ENCODE peak calls at places on chromosomes 13 and 19, in four cellular contexts. R is cardiac fibroblast, N is transverse colon, C is H9. Y is an unnamed sample.

GRCh38 chr19:55486971-55487883 is 1.0 kb upstream of the SSC5D start:
- DNase-seq in N (peak; percentile 60), C (no peak), R (peak; percentile 97), Y (no peak)

GRCh38 chr13:59442946-59443345 is 720.8 kb downstream of the DIAPH3 start:
- DNase-seq in N (no peak), C (no peak), R (peak; percentile 32), Y (no peak)

GRCh38 chr13:83796364-83796763 is 85.9 kb downstream of the SLITRK1 start:
- DNase-seq in N (no peak), C (no peak), R (no peak), Y (no peak)

GRCh38 chr13:22076658-22077057 is 405.8 kb downstream of the FGF9 start:
- DNase-seq in R (no peak), C (no peak), N (no peak), Y (peak; percentile 27)

GRCh38 chr13:25899952-25900351 is 151.9 kb downstream of the SHISA2 start:
- DNase-seq in C (no peak), N (no peak), R (no peak), Y (no peak)

GRCh38 chr13:32056316-32056715 is 24.7 kb downstream of the FRY start:
- DNase-seq in C (no peak), R (no peak), N (peak; percentile 35), Y (no peak)

GRCh38 chr13:110771194-110771593 is 57.7 kb downstream of the ING1 start:
- DNase-seq in N (no peak), C (no peak), R (peak; percentile 36), Y (peak; percentile 18)

GRCh38 chr13:26528527-26528926 is 29.0 kb upstream of the WASF3 start:
- DNase-seq in C (no peak), N (no peak), R (no peak), Y (no peak)

GRCh38 chr13:113765241-113765910 is 6.3 kb downstream of the TMEM255B start:
- DNase-seq in N (no peak), C (no peak), R (no peak), Y (no peak)

GRCh38 chr19:49856574-49857021 is 5.6 kb downstream of the PTOV1 start:
- DNase-seq in R (no peak), C (no peak), N (no peak), Y (no peak)

GRCh38 chr13:99982021-99982740 is 597 bp downstream of the ZIC2 start:
- DNase-seq in C (no peak), N (no peak), R (no peak), Y (peak; percentile 29)

GRCh38 chr19:7739211-7739752 is 7.4 kb upstream of the CLEC4G start:
- DNase-seq in R (no peak), N (no peak), C (no peak), Y (no peak)

GRCh38 chr19:37738371-37738770 is 18.8 kb upstream of the ZNF607 start:
- DNase-seq in C (no peak), N (no peak), R (no peak), Y (no peak)

GRCh38 chr13:43232144-43232840 is 208.9 kb downstream of the DNAJC15 start:
- DNase-seq in R (peak; percentile 9), C (no peak), N (no peak), Y (no peak)

GRCh38 chr13:113545455-113545930 is 39.1 kb upstream of the TFDP1 start:
- DNase-seq in C (peak; percentile 24), N (peak; percentile 8), R (no peak), Y (no peak)

GRCh38 chr13:86846501-86846900 is 824.7 kb upstream of the SLITRK5 start:
- DNase-seq in N (no peak), C (no peak), R (no peak), Y (no peak)

GRCh38 chr19:10611907-10612306 is 13.4 kb upstream of the SLC44A2 start:
- DNase-seq in N (no peak), R (no peak), C (no peak), Y (no peak)

GRCh38 chr13:39039033-39039432 is 777 bp downstream of the NHLRC3 start:
- DNase-seq in C (no peak), N (no peak), R (no peak), Y (peak; percentile 46)

GRCh38 chr13:79385694-79386093 is 20.4 kb downstream of the RBM26 start:
- DNase-seq in C (no peak), N (no peak), R (peak; percentile 52), Y (peak; percentile 92)

GRCh38 chr13:19782049-19782726 is 557 bp downstream of the PSPC1 start:
- DNase-seq in C (no peak), N (peak; percentile 61), R (peak; percentile 59), Y (peak; percentile 66)

GRCh38 chr19:55406869-55407624 is 541 bp downstream of the UBE2S start:
- DNase-seq in R (peak; percentile 43), C (no peak), N (peak; percentile 51), Y (peak; percentile 53)

GRCh38 chr13:42396901-42397670 is 125.1 kb downstream of the AKAP11 start:
- DNase-seq in C (no peak), R (peak; percentile 23), N (no peak), Y (no peak)

DNA sequence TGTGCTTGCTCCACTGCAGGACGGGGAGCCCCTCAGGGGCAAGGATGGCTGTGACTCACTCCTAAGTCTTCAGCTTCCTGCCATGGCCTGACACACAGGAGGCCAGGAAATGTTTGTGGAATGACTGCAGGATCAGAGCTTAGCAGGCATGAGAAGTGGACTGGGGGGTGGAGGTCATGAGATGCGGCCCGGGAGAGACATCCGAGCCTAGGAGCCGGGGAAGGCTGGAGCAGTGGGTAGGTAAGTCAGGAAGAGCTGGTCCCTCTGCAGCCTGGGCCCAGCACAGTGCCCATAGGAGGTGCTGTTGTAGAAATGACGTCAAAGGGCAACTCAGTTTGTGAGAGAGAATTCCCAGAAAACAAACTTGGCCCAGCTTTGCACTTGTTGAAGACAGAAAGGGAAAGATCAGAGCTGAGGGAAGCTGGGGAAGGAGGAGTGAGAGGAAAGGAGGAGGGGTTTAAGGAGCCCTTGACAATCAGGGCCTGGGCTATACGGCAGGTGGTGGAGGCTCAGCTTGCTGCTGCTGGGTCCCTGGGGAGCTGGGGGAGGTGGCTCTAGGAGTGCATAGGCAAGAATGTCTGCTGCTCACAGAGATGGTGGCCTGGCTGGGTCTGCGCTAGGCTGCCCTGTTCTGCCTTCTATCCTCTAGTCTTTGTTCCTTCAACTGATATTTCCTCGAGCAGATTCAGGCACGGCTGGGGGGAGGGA is 18.5 kb downstream of the POU2F2 start:
- DNase-seq in N (no peak), R (peak; percentile 99), C (peak; percentile 80), Y (peak; percentile 85)
- TF ChIP-seq CTCF in N (no peak), R (peak; percentile 15), C (peak; percentile 47), Y (peak; percentile 15)

DNA sequence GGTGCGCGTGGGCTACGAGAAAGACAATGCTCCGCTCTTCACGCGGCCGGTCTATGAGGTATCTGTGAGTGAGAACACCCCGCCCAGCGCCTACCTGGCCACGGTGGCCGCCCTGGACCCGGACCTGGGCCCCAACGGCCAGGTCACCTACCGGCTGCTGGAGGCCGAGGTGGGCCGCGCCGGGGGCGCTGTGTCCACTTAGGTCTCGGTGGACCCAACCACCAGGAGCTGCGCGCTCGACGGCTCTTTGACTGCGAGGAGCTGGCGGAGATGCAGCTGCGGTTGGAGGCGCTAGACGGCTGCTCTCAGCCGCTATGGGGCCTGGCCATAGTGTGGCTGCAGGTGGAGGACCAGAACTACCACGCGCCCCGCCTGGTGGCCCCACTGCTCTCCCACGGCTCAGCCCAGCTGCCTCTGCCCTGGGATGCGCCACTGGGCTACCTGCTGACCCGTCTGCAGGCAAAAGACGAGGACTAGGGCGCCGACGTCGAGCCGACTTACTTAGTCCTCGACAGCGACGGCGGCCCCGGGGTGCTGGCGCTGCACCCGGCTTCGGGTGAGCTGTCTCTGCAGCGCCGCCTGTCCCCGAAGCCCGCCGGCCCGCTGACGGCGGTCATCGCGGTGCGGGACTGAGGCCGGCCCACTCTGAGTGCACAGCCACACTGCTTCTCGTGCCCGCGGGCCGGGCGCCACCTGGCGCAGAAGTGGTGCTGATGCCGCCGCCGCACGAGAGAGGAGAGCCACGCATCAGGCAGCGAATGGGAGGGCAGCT is 173.0 kb downstream of the OLFM4 start:
- DNase-seq in R (no peak), C (peak; percentile 75), N (peak; percentile 15), Y (no peak)
- TF ChIP-seq CTCF in R (no peak), C (peak; percentile 51), N (no peak), Y (no peak)

GRCh38 chr19:18013621-18014111 is 5.7 kb downstream of the ARRDC2 start:
- DNase-seq in R (no peak), C (no peak), N (no peak), Y (no peak)
- TF ChIP-seq CTCF in R (no peak), C (no peak), N (no peak), Y (no peak)

DNA sequence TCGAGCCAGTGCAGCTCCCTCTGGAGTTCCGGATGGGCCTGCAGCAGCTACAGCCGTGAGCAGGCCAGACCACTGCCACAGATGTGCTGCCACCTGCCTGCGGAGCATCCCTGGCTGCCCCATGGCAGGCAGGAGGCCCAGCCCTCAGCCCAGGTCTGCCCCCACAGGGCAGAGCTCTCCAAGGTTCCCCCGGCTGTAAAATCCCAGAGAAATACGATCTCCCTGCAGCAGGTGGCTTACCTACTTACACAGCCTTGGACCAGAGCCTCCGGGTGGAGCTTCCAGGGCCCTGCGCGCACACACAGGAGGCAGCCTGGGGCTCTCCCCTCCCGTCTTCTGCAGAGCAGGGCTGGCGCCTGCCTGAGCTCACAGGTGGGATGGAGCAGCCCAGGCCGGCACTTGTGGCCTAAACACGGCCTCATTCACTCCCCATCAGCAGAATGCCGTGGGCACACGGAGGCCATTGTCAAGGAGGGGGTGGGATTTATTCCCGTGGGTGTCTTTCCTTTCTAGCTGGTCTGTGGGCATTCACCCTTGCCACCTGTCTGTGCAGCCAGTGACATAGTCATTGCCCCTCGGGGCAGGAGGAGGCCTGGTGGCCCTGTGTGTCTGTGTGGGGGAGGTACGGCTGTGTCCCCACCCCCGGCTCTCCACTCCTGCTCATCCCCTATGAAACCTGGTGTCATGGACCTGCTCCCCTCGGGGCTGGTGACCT is 118.0 kb downstream of the KDM4B start:
- DNase-seq in C (peak; percentile 91), N (no peak), R (no peak), Y (no peak)
- TF ChIP-seq CTCF in C (peak; percentile 66), N (no peak), R (no peak), Y (no peak)

DNA sequence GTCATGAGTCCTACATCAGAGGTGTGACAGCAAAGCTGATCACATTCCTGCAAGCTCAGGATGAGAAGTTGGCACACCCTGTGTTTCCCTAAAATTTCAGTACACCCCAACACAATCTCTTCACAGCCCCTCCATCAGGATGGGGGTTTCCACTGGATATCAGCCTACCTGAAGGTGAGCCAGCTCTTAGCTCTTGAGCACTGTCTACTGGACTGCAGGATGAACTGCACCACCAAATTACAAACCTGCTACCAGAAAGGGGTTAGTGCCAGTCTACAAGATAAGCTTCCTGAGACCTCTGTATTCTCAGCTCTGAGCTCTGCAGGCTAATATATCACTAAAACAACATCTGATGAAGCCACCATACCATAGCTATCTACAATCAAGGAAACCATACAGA is 1616.2 kb upstream of the SPRY2 start:
- DNase-seq in N (no peak), C (peak; percentile 45), R (no peak), Y (no peak)
- TF ChIP-seq CTCF in N (no peak), C (peak; percentile 72), R (no peak), Y (no peak)

DNA sequence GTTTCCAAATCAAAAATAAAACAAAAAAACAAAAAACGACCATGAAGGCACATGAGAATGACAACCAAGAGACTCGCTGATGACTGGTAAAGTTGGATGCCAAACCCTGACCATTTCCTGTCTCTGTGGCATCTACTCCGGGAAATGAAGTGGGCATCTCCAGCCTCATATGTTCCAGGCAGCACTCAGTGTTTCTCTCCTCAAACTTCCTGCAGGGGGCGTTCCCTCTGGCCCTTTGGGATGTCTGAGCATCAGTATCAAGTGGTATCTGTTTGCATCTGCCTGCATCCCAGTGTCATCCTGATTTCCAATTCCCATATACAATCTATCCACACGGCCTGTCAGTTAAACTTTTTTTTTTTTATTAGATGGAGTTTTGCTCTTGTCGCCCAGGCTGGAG is 9.8 kb upstream of the SIGLEC12 start:
- DNase-seq in N (no peak), R (peak; percentile 17), C (no peak), Y (peak; percentile 28)
- TF ChIP-seq CTCF in N (no peak), R (peak; percentile 30), C (peak; percentile 71), Y (peak; percentile 51)

Y was measured in GM12865.